ENCODE peak calls at places on chromosome 11, in nine cellular contexts. E, D, K, Q, N, G, Z, M and J are unnamed samples. For H3K4me1 and H3K27me3, the result is how much of the 10 kb centered on the place peaks cover.

GRCh38 chr11:57792870-57793269 is 31.3 kb downstream of the CTNND1 start:
- DNase-seq in E (no peak), D (no peak), K (no peak), Q (peak), N (no peak), G (no peak), Z (no peak), M (no peak), J (no peak)

GRCh38 chr11:67997460-67997921 is 6.4 kb downstream of the UNC93B1 start:
- DNase-seq in E (no peak), D (peak), K (no peak), Q (no peak), N (no peak), G (no peak), Z (no peak), M (no peak), J (no peak)

GRCh38 chr11:445765-446588 is 4.1 kb upstream of the PTDSS2 start:
- DNase-seq in E (no peak), D (no peak), K (no peak), Q (no peak), N (no peak), G (no peak), Z (no peak), M (no peak), J (peak)

GRCh38 chr11:93817426-93818348 is 32.7 kb downstream of the VSTM5 start:
- DNase-seq in E (no peak), D (no peak), K (no peak), Q (no peak), N (no peak), G (no peak), Z (no peak), M (no peak), J (no peak)

GRCh38 chr11:122104381-122104780 is 11.6 kb downstream of the BLID start:
- DNase-seq in E (no peak), D (no peak), K (no peak), Q (no peak), N (no peak), G (no peak), Z (no peak), M (no peak), J (no peak)

GRCh38 chr11:77073328-77074001 is 6.7 kb downstream of the CAPN5 start:
- DNase-seq in E (peak), D (peak), K (peak), Q (peak), N (peak), G (no peak), Z (no peak), M (peak), J (peak)

GRCh38 chr11:72771507-72771906 is 19.3 kb upstream of the ARAP1 start:
- DNase-seq in E (peak), D (no peak), K (no peak), Q (no peak), N (peak), G (no peak), Z (no peak), M (no peak), J (no peak)

GRCh38 chr11:87368876-87369480 is 331.2 kb downstream of the TMEM135 start:
- DNase-seq in E (peak), D (no peak), K (no peak), Q (peak), N (no peak), G (no peak), Z (no peak), M (no peak), J (no peak)

GRCh38 chr11:84763931-84764330 is 863.2 kb downstream of the DLG2 start:
- DNase-seq in E (no peak), D (no peak), K (no peak), Q (no peak), N (no peak), G (no peak), Z (no peak), M (no peak), J (no peak)

GRCh38 chr11:47448566-47449427 is at the start of gene RAPSN:
- DNase-seq in E (no peak), D (no peak), K (no peak), Q (no peak), N (no peak), G (no peak), Z (no peak), M (peak), J (no peak)

GRCh38 chr11:34757026-34757451 is 136.1 kb downstream of the EHF start:
- DNase-seq in E (no peak), D (no peak), K (no peak), Q (peak), N (no peak), G (no peak), Z (no peak), M (no peak), J (no peak)

GRCh38 chr11:12269446-12270214 is 107.7 kb upstream of the PARVA start:
- DNase-seq in E (no peak), D (no peak), K (no peak), Q (no peak), N (no peak), G (no peak), Z (no peak), M (no peak), J (no peak)

GRCh38 chr11:279040-279965 is 1.1 kb downstream of the NLRP6 start:
- DNase-seq in E (no peak), D (peak), K (peak), Q (no peak), N (no peak), G (no peak), Z (no peak), M (no peak), J (peak)

GRCh38 chr11:31340903-31341572 is 28.5 kb downstream of the DCDC1 start:
- DNase-seq in E (peak), D (no peak), K (no peak), Q (peak), N (peak), G (no peak), Z (no peak), M (no peak), J (peak)

GRCh38 chr11:125343732-125344131 is 152.3 kb downstream of the FEZ1 start:
- DNase-seq in E (peak), D (peak), K (peak), Q (no peak), N (no peak), G (no peak), Z (no peak), M (no peak), J (peak)

GRCh38 chr11:134346976-134347350 is 15.2 kb downstream of the GLB1L2 start:
- DNase-seq in E (no peak), D (no peak), K (no peak), Q (no peak), N (no peak), G (no peak), Z (no peak), M (no peak), J (no peak)

GRCh38 chr11:90798769-90799168 is 575.9 kb upstream of the CHORDC1 start:
- DNase-seq in E (no peak), D (no peak), K (no peak), Q (no peak), N (no peak), G (no peak), Z (no peak), M (no peak), J (no peak)

GRCh38 chr11:134120921-134121526 is 52.2 kb downstream of the JAM3 start:
- DNase-seq in E (peak), D (no peak), K (peak), Q (no peak), N (no peak), G (no peak), Z (no peak), M (peak), J (no peak)

GRCh38 chr11:26792956-26793355 is 71.1 kb upstream of the SLC5A12 start:
- DNase-seq in E (no peak), D (no peak), K (no peak), Q (no peak), N (no peak), G (no peak), Z (no peak), M (no peak), J (no peak)

GRCh38 chr11:69442012-69442806 is 39.3 kb upstream of the LINC01488 start:
- DNase-seq in E (no peak), D (no peak), K (no peak), Q (peak), N (peak), G (no peak), Z (no peak), M (no peak), J (peak)

GRCh38 chr11:11996321-11997174 is 11.9 kb downstream of the DKK3 start:
- DNase-seq in E (no peak), D (no peak), K (no peak), Q (no peak), N (no peak), G (no peak), Z (no peak), M (no peak), J (no peak)

GRCh38 chr11:7451952-7452507 is 33.3 kb upstream of the OLFML1 start:
- DNase-seq in E (no peak), D (no peak), K (no peak), Q (no peak), N (no peak), G (no peak), Z (no peak), M (no peak), J (no peak)

GRCh38 chr11:95867105-95867504 is 56.8 kb downstream of the MTMR2 start:
- DNase-seq in E (no peak), D (no peak), K (no peak), Q (no peak), N (no peak), G (no peak), Z (no peak), M (no peak), J (no peak)

GRCh38 chr11:34823197-34823596 is 93.0 kb downstream of the APIP start:
- DNase-seq in E (no peak), D (no peak), K (no peak), Q (no peak), N (no peak), G (no peak), Z (no peak), M (no peak), J (no peak)

GRCh38 chr11:65557280-65558001 is 718 bp downstream of the LTBP3 start:
- DNase-seq in E (no peak), D (no peak), K (no peak), Q (no peak), N (no peak), G (no peak), Z (no peak), M (no peak), J (peak)
- H3K4me1 ChIP-seq in E (half or more), D (under half), K (half or more), Q (half or more), N (half or more), G (under half), Z (half or more), M (half or more), J (under half)

GRCh38 chr11:97202613-97203292 is 812.9 kb downstream of the JRKL start:
- DNase-seq in E (no peak), D (no peak), K (no peak), Q (no peak), N (no peak), G (no peak), Z (no peak), M (no peak), J (peak)
- H3K27me3 ChIP-seq in E (under half), D (under half), K (under half), Q (under half), N (under half), G (under half), Z (under half), M (under half), J (under half)

GRCh38 chr11:66311470-66311964 is 5.3 kb downstream of the CD248 start:
- DNase-seq in E (no peak), D (no peak), K (no peak), Q (no peak), N (no peak), G (no peak), Z (no peak), M (no peak), J (no peak)
- H3K4me1 ChIP-seq in E (under half), D (under half), K (under half), Q (under half), N (half or more), G (under half), Z (under half), M (under half), J (under half)

DNA sequence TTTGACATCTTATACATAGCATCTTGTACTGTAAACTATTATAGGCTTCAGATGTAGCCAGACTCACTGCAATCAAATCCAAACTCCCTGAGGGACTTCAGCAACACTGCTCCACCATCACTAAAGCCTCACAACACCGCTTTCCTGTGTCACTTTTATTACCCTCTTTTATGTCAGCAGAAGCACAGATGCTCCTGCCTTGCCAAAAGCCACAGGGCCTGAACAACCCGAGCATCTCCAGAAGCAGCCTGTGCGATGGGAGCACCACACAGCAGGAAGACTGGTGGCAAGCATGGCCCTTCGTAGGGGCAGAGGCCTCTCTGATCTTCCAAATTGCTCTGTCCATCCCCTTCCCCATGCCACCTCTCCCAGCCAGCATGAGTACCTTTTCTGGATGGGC is 22.9 kb downstream of the TMEM123 start:
- DNase-seq in E (no peak), D (no peak), K (no peak), Q (no peak), N (no peak), G (no peak), Z (no peak), M (no peak), J (no peak)
- H3K27me3 ChIP-seq in E (under half), D (under half), K (under half), Q (under half), N (under half), G (under half), Z (under half), M (under half), J (under half)

GRCh38 chr11:64296830-64297721 is 3.1 kb upstream of the CATSPERZ start:
- DNase-seq in E (no peak), D (no peak), K (no peak), Q (no peak), N (no peak), G (no peak), Z (no peak), M (no peak), J (no peak)

GRCh38 chr11:64297722-64298358 is 2.3 kb upstream of the CATSPERZ start:
- DNase-seq in E (no peak), D (no peak), K (no peak), Q (no peak), N (no peak), G (no peak), Z (no peak), M (no peak), J (no peak)

GRCh38 chr11:64294665-64295289 is 3.7 kb downstream of the KCNK4 start:
- DNase-seq in E (peak), D (no peak), K (no peak), Q (no peak), N (no peak), G (no peak), Z (no peak), M (no peak), J (no peak)

GRCh38 chr11:64296236-64296635 is 3.9 kb upstream of the CATSPERZ start:
- DNase-seq in E (no peak), D (no peak), K (no peak), Q (peak), N (no peak), G (no peak), Z (no peak), M (no peak), J (no peak)

GRCh38 chr11:64295760-64296159 is 4.4 kb upstream of the CATSPERZ start:
- DNase-seq in E (no peak), D (no peak), K (no peak), Q (no peak), N (no peak), G (no peak), Z (no peak), M (no peak), J (no peak)
- H3K4me1 ChIP-seq in E (under half), D (under half), K (under half), Q (under half), N (half or more), G (under half), Z (under half), M (under half), J (under half)

GRCh38 chr11:19656140-19656541 is 56.5 kb upstream of the NAV2 start:
- DNase-seq in E (no peak), D (no peak), K (no peak), Q (no peak), N (peak), G (no peak), Z (no peak), M (no peak), J (peak)
- H3K27me3 ChIP-seq in E (under half), D (under half), K (under half), Q (under half), N (under half), G (under half), Z (under half), M (under half), J (under half)

GRCh38 chr11:128480066-128480465 is 107.3 kb downstream of the ETS1 start:
- DNase-seq in E (no peak), D (no peak), K (no peak), Q (no peak), N (no peak), G (no peak), Z (no peak), M (no peak), J (no peak)
- H3K4me1 ChIP-seq in E (under half), D (half or more), K (half or more), Q (under half), N (under half), G (under half), Z (half or more), M (half or more), J (under half)

GRCh38 chr11:61581931-61582330 is 1.1 kb upstream of the SYT7 start:
- DNase-seq in E (no peak), D (no peak), K (no peak), Q (no peak), N (no peak), G (no peak), Z (no peak), M (no peak), J (no peak)

GRCh38 chr11:61580292-61580888 is 486 bp downstream of the SYT7 start:
- DNase-seq in E (no peak), D (no peak), K (no peak), Q (peak), N (peak), G (no peak), Z (no peak), M (no peak), J (peak)

GRCh38 chr11:61578819-61579218 is 2.1 kb downstream of the SYT7 start:
- DNase-seq in E (no peak), D (no peak), K (no peak), Q (no peak), N (no peak), G (no peak), Z (no peak), M (no peak), J (no peak)

GRCh38 chr11:61579398-61580291 is 1.2 kb downstream of the SYT7 start:
- DNase-seq in E (no peak), D (no peak), K (no peak), Q (no peak), N (no peak), G (no peak), Z (no peak), M (no peak), J (peak)

DNA sequence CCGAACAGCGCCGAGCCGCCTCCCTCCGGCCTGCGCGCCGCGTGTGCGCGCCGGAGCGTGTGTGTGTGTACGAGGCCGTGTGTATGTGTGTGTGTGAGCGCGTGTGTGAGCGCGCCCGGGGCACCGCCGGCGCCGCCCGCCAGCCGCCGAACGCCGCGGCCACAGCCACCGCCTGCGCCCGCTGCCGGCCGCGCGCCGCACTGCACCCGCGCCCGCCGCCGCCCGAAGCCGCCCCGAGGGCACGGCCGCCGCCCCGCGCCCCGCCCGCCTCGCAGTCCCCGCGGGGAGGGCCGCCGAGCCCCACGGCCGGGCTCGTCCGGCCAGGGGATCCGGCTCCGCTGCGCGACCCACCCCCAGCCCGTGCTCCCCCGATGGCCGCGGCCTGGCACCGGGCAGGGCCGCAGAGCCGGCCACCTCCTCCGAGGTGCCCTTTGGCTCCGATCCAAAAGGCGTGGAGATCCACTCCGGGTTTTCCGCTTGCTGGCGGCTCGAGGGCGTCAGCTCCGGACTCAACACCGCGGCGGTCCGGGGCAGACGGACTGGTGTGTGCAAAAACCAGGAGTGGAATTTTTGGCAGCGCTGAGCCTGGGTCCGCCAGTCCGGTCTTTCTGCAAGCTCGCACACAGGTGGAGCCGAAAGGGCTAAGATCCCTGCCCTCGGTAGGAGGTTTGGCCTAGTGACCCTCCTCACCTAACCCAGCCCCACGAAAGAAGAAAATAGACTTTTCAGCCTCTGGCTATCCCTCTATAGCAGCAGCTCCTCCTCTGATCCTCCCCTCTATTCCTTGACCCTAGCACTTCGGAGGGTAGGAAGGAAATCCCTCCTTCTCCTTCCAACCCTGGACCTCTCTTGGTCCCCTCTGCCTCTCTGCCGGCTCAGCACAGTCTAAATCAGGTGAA is at the start of gene SYT7:
- DNase-seq in E (peak), D (peak), K (peak), Q (peak), N (peak), G (peak), Z (peak), M (peak), J (peak)
- H3K27me3 ChIP-seq in E (under half), D (under half), K (under half), Q (under half), N (half or more), G (under half), Z (under half), M (under half), J (half or more)

DNA sequence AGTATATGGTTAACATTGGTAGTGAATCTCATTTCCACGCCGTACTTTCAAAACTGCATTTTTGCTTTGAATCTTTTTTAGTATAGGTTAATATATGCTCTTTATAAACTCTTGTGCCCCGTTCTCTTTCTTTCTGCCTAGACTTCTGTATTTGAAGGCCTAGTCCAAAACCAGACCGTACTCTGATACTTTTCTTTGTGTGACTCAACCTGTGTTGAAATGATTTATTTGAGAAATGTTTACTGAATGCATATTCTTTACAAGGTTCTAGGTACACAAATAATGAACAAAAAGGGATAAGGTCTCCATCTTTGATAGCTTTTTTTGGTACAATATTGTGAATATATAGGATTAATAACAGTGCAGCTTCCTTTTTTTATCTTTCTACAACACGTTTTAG is 68.3 kb downstream of the HIPK3 start:
- DNase-seq in E (no peak), D (no peak), K (no peak), Q (no peak), N (no peak), G (no peak), Z (no peak), M (no peak), J (no peak)
- H3K4me1 ChIP-seq in E (under half), D (half or more), K (half or more), Q (under half), N (under half), G (under half), Z (under half), M (half or more), J (under half)